ENCODE peak calls at places on chromosomes 13 and 19, in eight cellular contexts. M is upper lobe of right lung, N is esophagus muscularis mucosa, U is left ventricle myocardium inferior, Q is astrocyte, P is SK-N-SH, I is lung, Z is ovary. B is an unnamed sample.

GRCh38 chr13:103443604-103444003 is 377.4 kb upstream of the SLC10A2 start:
- DNase-seq in M (no peak), N (no peak), U (no peak), Q (no peak), P (no peak), I (no peak), Z (no peak), B (no peak)

GRCh38 chr19:1315470-1316166 is 29.9 kb downstream of the EFNA2 start:
- DNase-seq in M (peak; percentile 81), N (no peak), U (peak; percentile 53), Q (peak; percentile 16), P (peak; percentile 95), I (peak; percentile 40), Z (peak; percentile 71), B (peak; percentile 70)

GRCh38 chr13:110777251-110777820 is 63.8 kb downstream of the ING1 start:
- DNase-seq in M (no peak), N (no peak), U (no peak), Q (peak; percentile 3), P (no peak), I (no peak), Z (no peak), B (no peak)

GRCh38 chr13:111474136-111475002 is 153.9 kb downstream of the TEX29 start:
- DNase-seq in M (no peak), N (no peak), U (no peak), Q (peak; percentile 6), P (peak; percentile 75), I (no peak), Z (no peak), B (peak; percentile 35)

GRCh38 chr19:42185281-42185680 is 32.2 kb downstream of the DEDD2 start:
- DNase-seq in M (no peak), N (no peak), U (no peak), Q (peak; percentile 22), P (no peak), I (no peak), Z (no peak), B (no peak)

GRCh38 chr13:110457361-110457760 is 104.2 kb downstream of the RAB20 start:
- DNase-seq in M (no peak), N (no peak), U (no peak), Q (no peak), P (no peak), I (no peak), Z (no peak), B (no peak)

GRCh38 chr19:33311326-33311682 is 9.0 kb upstream of the CEBPA start:
- DNase-seq in M (peak; percentile 80), N (no peak), U (no peak), Q (no peak), P (no peak), I (no peak), Z (no peak), B (no peak)

GRCh38 chr13:40342461-40342860 is 324.0 kb downstream of the FOXO1 start:
- DNase-seq in M (no peak), N (no peak), U (no peak), Q (peak; percentile 35), P (no peak), I (no peak), Z (no peak), B (no peak)

GRCh38 chr19:33420821-33421220 is 47.3 kb downstream of the CEBPG start:
- DNase-seq in M (no peak), N (no peak), U (no peak), Q (no peak), P (no peak), I (no peak), Z (no peak), B (no peak)

GRCh38 chr19:6737284-6737872 is at the start of gene GPR108:
- DNase-seq in M (peak; percentile 100), N (peak; percentile 100), U (peak; percentile 100), Q (peak; percentile 100), P (peak; percentile 96), I (peak; percentile 100), Z (peak; percentile 99), B (peak; percentile 100)

GRCh38 chr13:26706381-26706780 is 54.2 kb downstream of the GPR12 start:
- DNase-seq in M (no peak), N (peak; percentile 85), U (no peak), Q (no peak), P (no peak), I (no peak), Z (no peak), B (no peak)

GRCh38 chr19:10835089-10835753 is 791 bp downstream of the TMED1 start:
- DNase-seq in M (no peak), N (no peak), U (no peak), Q (no peak), P (no peak), I (no peak), Z (no peak), B (no peak)
- H3K4me1 ChIP-seq in M (peaks cover 10% of the 10 kb centered on the region), N (peaks cover 18% of the 10 kb centered on the region), U (peaks cover 18% of the 10 kb centered on the region), Q (peaks cover 15% of the 10 kb centered on the region), P (peaks cover 13% of the 10 kb centered on the region), I (peaks cover 9% of the 10 kb centered on the region), Z (peaks cover 4% of the 10 kb centered on the region), B (peaks cover 14% of the 10 kb centered on the region)

DNA sequence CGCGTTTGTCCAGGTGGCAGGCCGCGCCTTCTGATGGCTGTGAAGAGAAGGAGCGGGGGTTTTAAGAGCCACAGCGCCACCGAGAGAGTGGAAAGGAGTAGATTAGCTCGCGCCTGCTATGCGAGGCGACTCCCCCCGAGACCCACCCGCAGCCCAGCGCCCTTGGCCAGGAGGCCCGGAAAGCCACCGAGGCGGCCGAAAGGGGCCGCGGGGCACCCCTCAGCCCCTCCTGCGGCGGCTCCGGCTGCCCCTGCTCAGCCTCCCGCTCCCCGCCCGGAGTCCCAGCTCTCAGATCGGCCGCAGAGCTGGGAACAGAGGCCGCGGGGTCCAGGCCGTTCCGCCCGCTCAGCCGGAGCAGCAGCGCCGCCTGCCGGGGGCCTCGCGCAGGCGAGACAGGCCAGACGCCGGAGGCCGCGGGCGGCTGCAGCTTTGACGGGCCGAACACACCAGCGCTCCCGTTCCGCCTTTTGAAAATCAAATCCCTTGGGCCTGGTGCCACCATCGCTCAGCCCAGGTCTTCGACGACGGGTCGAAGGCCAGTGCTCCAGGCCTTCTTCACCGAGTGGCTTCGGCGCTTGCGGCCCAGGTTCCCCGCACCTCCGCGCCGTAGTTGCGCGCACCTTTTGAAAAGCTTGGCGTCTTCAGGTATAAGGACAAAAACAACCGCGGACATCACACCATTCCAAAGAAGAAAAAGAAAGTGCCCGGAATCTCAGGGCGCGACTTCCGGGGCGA is 15.3 kb downstream of the CDX2 start:
- DNase-seq in M (peak; percentile 91), N (peak; percentile 88), U (peak; percentile 68), Q (peak; percentile 14), P (peak; percentile 90), I (peak; percentile 66), Z (peak; percentile 60), B (peak; percentile 69)
- H3K4me3 ChIP-seq in M (peak overlapping the region; percentile 43), N (peak overlapping the region; percentile 56), U (peak overlapping the region; percentile 62), Q (peak overlapping the region; percentile 42), P (peak overlapping the region; percentile 24), I (peak overlapping the region; percentile 20), Z (peak overlapping the region; percentile 26), B (peak overlapping the region; percentile 37)

GRCh38 chr19:34759218-34759917 is 13.6 kb downstream of the ZNF599 start:
- DNase-seq in M (no peak), N (no peak), U (no peak), Q (no peak), P (no peak), I (no peak), Z (no peak), B (no peak)
- H3K9me3 ChIP-seq in M (peaks cover 91% of the 10 kb centered on the region), N (peaks cover 92% of the 10 kb centered on the region), U (peaks cover 100% of the 10 kb centered on the region), Q (peaks cover 64% of the 10 kb centered on the region), P (peaks cover 33% of the 10 kb centered on the region), I (peaks cover 58% of the 10 kb centered on the region), Z (no peaks in the 10 kb centered on the region), B (peaks cover 15% of the 10 kb centered on the region)

GRCh38 chr19:54395685-54396084 is 19.6 kb upstream of the TTYH1 start:
- DNase-seq in M (no peak), N (no peak), U (no peak), Q (no peak), P (no peak), I (no peak), Z (no peak), B (no peak)

GRCh38 chr19:54392078-54392477 is 23.2 kb upstream of the TTYH1 start:
- DNase-seq in M (no peak), N (no peak), U (no peak), Q (no peak), P (no peak), I (no peak), Z (no peak), B (no peak)

GRCh38 chr19:54390942-54391577 is 24.2 kb upstream of the TTYH1 start:
- DNase-seq in M (no peak), N (no peak), U (no peak), Q (peak; percentile 31), P (peak; percentile 68), I (no peak), Z (peak; percentile 35), B (peak; percentile 78)

GRCh38 chr19:54391589-54392061 is 23.6 kb upstream of the TTYH1 start:
- DNase-seq in M (no peak), N (no peak), U (no peak), Q (no peak), P (no peak), I (no peak), Z (no peak), B (no peak)

GRCh38 chr19:54393381-54393780 is 21.9 kb upstream of the TTYH1 start:
- DNase-seq in M (no peak), N (no peak), U (no peak), Q (no peak), P (no peak), I (no peak), Z (no peak), B (no peak)
- H3K4me1 ChIP-seq in M (no peaks in the 10 kb centered on the region), N (no peaks in the 10 kb centered on the region), U (peaks cover 6% of the 10 kb centered on the region), Q (no peaks in the 10 kb centered on the region), P (no peaks in the 10 kb centered on the region), I (no peaks in the 10 kb centered on the region), Z (no peaks in the 10 kb centered on the region), B (no peaks in the 10 kb centered on the region)

DNA sequence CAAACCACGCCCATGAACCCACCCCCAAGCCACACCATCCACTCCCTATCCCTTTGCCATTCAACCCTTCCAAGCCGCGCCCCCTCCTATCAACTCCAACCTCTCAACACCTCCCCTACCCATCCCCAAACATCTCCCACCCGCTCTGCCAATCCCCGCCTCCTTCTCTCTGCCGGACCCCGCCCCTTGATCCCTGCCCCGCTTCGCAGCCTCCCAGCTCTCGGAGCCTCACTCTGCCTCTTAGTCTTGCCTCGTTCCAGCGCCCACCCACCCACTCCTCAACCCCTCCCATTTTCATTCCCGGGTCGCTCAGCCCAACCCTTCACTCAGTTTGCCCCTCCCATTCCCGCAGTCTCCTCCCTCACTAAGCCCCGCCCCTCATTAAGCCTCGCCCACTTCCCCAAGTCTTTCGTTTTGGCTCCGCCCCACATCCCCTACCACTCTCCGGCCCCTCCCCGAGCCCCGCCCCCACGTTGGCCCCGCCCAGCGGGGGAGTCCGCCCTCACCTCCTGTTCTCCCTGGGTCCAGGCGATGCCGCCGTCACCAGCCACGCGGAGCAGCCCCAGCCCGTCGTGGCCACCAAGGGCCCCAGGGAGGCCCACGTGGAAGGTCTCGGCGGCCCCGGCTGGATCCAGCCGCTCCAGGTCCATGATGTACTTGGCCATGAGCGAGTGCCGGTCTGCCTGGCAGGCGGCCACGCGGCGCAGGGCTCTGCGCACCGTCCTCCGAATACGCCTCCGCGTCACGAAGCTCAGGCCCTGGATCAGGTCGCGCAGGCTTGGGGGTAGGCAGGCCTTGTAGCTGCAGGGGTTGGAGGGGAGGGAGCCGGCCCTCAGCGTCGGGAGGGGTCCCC is 5.7 kb downstream of the JAK3 start:
- DNase-seq in M (peak; percentile 79), N (no peak), U (peak; percentile 72), Q (peak; percentile 49), P (peak; percentile 99), I (peak; percentile 65), Z (peak; percentile 100), B (no peak)
- H3K4me3 ChIP-seq in M (peak overlapping the region; percentile 10), N (peak overlapping the region; percentile 53), U (peak overlapping the region; percentile 51), Q (peak overlapping the region; percentile 29), P (peak overlapping the region; percentile 50), I (no peak overlapping the region), Z (peak overlapping the region; percentile 28), B (no peak overlapping the region)

GRCh38 chr19:50633359-50633758 is 6.3 kb downstream of the SYT3 start:
- DNase-seq in M (no peak), N (no peak), U (no peak), Q (no peak), P (no peak), I (no peak), Z (no peak), B (no peak)
- H3K9me3 ChIP-seq in M (peaks cover 3% of the 10 kb centered on the region), N (peaks cover 27% of the 10 kb centered on the region), U (peaks cover 33% of the 10 kb centered on the region), Q (peaks cover 4% of the 10 kb centered on the region), P (no peaks in the 10 kb centered on the region), I (peaks cover 9% of the 10 kb centered on the region), Z (no peaks in the 10 kb centered on the region), B (peaks cover 3% of the 10 kb centered on the region)